ENCODE peak calls at places on chromosomes 16 and 17, in ten cellular contexts. N, D, A, Q, L, Y, O, U, J and P are unnamed samples.

GRCh38 chr17:74631468-74632195 is 8.1 kb upstream of the CD300E start:
- DNase-seq in N (no peak), D (no peak), A (peak), Q (no peak), L (no peak), Y (no peak), O (peak), U (no peak), J (no peak), P (no peak)

GRCh38 chr17:2034157-2034556 is 4.2 kb downstream of the DPH1 start:
- DNase-seq in N (no peak), D (no peak), A (no peak), Q (no peak), L (no peak), Y (no peak), O (no peak), U (no peak), J (no peak), P (no peak)

GRCh38 chr17:40552806-40553693 is 12.2 kb downstream of the CCR7 start:
- DNase-seq in N (no peak), D (no peak), A (no peak), Q (no peak), L (no peak), Y (no peak), O (peak), U (no peak), J (no peak), P (no peak)

GRCh38 chr17:17683710-17684365 is 2.6 kb downstream of the RAI1 start:
- DNase-seq in N (no peak), D (no peak), A (no peak), Q (no peak), L (no peak), Y (no peak), O (no peak), U (no peak), J (no peak), P (no peak)

GRCh38 chr17:47686661-47687327 is 7.2 kb upstream of the TBKBP1 start:
- DNase-seq in N (no peak), D (no peak), A (peak), Q (no peak), L (no peak), Y (no peak), O (no peak), U (no peak), J (no peak), P (no peak)

GRCh38 chr16:68760671-68761275 is 23.7 kb downstream of the CDH1 start:
- DNase-seq in N (peak), D (no peak), A (peak), Q (no peak), L (no peak), Y (peak), O (no peak), U (no peak), J (no peak), P (peak)

GRCh38 chr16:50597563-50598255 is 49.5 kb downstream of the NKD1 start:
- DNase-seq in N (no peak), D (no peak), A (no peak), Q (no peak), L (no peak), Y (no peak), O (no peak), U (no peak), J (no peak), P (no peak)

GRCh38 chr16:78227855-78228254 is 128.4 kb downstream of the WWOX start:
- DNase-seq in N (no peak), D (peak), A (no peak), Q (no peak), L (no peak), Y (peak), O (no peak), U (no peak), J (no peak), P (no peak)

GRCh38 chr17:11264183-11264871 is 23.3 kb downstream of the SHISA6 start:
- DNase-seq in N (peak), D (no peak), A (no peak), Q (no peak), L (peak), Y (peak), O (no peak), U (no peak), J (no peak), P (no peak)

DNA sequence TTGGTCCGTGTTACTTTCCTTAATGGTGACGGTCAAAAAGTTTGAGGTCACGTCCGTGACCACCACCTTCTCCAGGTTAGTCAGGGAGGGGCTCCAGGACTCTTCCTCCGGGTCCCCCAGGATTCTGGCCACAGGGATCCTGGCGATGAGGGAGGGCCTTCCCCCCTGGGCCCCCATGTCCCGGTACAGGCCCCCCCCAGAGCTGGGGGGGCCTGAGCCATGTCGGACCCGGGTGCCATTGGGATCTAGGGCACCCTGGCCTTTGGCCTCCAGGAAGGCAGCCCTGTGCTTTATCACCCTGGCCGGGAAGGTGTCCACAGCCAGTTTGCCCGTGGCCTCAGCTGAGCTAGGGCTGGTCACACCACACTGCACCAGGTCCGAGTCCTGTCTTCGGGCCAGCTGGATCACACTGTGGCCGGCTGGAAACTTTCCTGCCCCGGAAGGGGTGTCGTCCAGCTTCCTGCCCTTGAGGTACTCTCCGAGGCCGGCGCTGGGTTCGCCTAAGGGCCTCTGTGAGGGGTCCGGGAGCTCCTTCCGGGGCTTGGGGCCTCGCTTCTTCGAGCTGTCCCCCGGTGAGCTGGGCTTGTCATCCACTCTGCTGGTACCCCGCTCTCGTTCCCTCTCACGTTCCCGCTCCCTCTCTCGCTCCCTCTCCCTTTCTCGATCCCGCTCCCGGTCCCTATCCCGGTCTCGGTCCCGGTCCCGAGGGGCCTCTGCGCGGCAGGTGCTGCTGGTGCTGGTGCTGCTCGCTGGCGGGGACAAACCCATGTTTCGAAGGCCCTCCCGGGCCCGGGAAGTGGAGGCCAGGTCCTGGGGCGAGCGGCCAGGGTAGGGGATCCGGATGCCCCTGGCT is 2.0 kb downstream of the CBX8 start:
- DNase-seq in N (no peak), D (no peak), A (no peak), Q (no peak), L (no peak), Y (no peak), O (no peak), U (no peak), J (no peak), P (no peak)
- H3K4me3 ChIP-seq in N (no peak), D (no peak), A (no peak), Q (no peak), L (peak), Y (no peak), O (no peak), U (no peak), J (peak), P (no peak)

DNA sequence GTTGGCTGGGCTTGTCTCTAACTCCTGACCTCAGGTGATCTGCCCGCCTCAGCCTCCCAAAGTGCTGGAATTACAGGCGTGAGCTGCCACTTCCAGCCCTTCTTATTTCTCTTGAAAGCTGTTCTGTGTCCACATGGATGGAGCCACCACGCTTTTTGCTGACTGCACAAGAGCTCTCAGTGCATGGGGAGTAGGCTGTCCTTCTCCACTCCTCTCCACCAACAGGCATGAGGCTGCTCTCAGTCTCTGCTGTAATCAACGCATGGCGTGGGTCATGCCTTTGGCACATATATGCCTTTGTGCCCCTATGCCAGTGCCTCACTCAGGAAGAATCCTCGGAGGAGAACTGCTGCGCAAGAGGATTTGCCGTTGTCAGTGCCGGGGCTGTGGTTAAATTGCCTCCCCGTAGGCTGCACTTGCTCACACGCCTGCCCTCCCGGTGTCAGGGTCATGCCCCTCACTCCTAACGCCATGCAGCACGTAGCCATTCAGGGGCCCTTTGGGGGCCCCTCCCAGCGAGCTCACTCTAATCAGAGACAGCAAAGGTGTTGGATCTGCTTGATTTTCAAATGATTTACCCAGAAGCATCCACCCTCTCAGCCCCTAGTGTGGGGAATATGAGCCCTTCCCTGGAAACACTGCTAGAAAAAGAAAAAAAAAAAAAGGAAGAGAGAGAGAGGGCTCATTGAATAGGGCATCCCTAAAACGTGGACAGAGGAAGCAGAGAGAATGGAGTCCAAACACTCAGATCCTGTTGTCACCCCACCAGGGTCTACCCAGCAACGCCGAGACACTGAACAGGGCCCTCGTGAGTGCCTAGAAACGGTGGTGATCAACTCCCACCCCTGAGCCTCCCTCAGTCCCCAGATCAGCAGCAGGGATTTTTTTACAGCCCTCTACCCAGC is 47.5 kb upstream of the ZCCHC14 start:
- DNase-seq in N (no peak), D (no peak), A (peak), Q (no peak), L (no peak), Y (no peak), O (no peak), U (peak), J (no peak), P (no peak)
- H3K4me3 ChIP-seq in N (no peak), D (no peak), A (no peak), Q (no peak), L (no peak), Y (no peak), O (peak), U (peak), J (no peak), P (no peak)

GRCh38 chr17:60087882-60088669 is 9.4 kb upstream of the HEATR6 start:
- DNase-seq in N (peak), D (peak), A (peak), Q (no peak), L (no peak), Y (peak), O (no peak), U (no peak), J (no peak), P (no peak)
- H3K4me3 ChIP-seq in N (peak), D (no peak), A (peak), Q (no peak), L (no peak), Y (no peak), O (no peak), U (no peak), J (no peak), P (no peak)

DNA sequence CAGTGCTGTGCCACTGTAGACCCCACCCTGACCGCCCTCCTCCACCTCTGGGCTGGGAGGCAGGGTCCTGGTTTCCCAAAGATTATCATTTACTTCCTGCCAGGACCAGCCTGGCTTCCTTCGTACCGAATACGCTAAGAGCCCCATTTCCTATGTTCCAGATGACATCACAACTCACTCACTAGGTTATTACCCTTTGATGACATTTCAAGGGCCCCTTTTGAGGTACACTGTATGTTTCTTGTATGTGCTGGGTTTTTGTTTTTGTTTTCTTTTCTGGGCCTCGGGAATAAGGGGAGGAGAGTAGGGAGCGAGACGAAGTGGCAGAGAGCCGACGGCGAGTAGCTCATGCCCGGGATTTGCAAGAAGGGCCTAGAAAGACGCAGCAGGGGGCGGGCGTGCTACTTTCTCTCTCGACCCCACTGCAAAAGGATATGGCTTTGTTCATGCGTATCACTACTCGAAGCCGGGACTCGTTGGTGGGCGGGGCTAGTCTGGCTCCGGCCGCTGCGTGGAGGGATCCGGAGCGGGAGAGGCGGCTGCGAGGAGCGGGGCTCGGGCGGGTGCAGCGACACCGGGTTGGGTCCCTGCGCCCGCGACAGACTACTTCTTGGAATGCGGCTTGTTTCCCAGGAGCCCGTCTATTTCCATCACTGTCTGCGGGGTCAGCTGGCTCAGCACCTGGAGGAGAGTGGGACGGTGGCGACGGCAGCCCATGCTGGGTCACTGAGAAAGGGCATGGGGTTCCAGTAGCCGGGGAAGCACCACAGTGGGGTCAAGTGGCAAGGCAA is 6.6 kb upstream of the RNF227 start:
- DNase-seq in N (peak), D (no peak), A (peak), Q (peak), L (no peak), Y (no peak), O (peak), U (peak), J (no peak), P (peak)
- H3K4me3 ChIP-seq in N (no peak), D (no peak), A (peak), Q (peak), L (no peak), Y (no peak), O (peak), U (peak), J (peak), P (no peak)

GRCh38 chr17:58341861-58342475 is 10.0 kb downstream of the SUPT4H1 start:
- DNase-seq in N (no peak), D (no peak), A (no peak), Q (no peak), L (no peak), Y (no peak), O (no peak), U (no peak), J (no peak), P (no peak)

GRCh38 chr17:58344791-58345157 is 7.2 kb downstream of the SUPT4H1 start:
- DNase-seq in N (no peak), D (no peak), A (no peak), Q (no peak), L (no peak), Y (no peak), O (no peak), U (no peak), J (no peak), P (no peak)

GRCh38 chr17:58345500-58345899 is 6.5 kb downstream of the SUPT4H1 start:
- DNase-seq in N (no peak), D (no peak), A (no peak), Q (no peak), L (no peak), Y (no peak), O (no peak), U (no peak), J (no peak), P (no peak)

GRCh38 chr17:58343131-58343530 is 8.9 kb downstream of the SUPT4H1 start:
- DNase-seq in N (no peak), D (no peak), A (no peak), Q (no peak), L (no peak), Y (no peak), O (no peak), U (no peak), J (no peak), P (no peak)

DNA sequence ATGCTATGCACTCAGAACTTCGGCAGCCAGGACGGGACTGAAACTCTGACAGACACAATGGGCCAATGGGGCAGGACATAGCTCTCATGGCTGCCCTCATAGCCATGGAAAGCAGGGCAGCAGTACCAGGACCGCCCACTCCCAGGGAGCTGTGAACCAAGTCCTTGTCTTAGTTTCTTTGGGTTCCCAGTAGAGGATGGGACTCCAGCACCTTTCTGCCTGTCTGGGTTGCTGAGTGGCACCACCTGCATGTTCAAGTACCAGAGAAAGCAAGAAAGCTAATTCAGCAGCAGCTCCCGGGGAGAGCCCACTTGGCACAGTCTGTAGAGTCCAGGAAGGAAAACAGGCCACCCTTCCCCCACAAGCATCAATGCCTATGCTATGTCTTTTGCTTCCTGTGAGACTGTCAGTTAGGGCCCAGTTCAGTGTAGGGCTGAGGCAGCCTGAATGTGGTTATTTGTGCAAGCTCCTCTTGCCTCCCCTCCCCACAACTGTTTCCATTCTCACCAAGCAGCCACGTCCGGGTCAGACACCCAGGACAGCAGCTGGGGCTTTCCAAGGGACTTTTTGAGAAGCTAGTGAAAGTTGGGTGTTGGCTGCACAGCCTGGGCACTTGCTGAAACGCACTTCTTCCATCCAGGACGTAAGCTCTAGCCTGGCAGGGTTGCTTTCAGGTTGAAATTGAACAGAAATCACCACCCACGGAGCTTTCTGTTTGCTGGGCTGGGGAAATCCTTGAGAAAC is 7.8 kb downstream of the SUPT4H1 start:
- DNase-seq in N (no peak), D (no peak), A (peak), Q (no peak), L (no peak), Y (no peak), O (no peak), U (no peak), J (no peak), P (peak)
- H3K4me3 ChIP-seq in N (no peak), D (no peak), A (no peak), Q (no peak), L (no peak), Y (no peak), O (no peak), U (no peak), J (no peak), P (peak)

DNA sequence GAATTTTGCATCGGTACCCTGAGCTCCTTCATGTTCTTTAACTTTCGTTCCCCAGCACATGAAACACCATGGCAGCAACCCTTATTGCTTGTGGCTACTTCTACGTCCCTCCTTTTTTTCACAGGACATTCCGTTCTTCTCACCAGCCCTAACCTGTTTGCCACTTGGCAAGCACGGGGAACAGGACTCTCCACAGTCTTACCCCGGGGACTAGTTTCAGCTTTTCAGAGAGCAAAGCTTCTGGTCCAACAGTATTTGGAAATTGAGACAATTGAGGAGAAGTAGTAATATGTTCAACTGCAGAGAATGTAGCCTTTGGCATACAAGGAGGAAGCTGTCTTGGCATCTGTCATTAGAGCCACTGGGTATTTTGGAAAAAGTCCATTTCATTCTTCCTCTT is 65.7 kb downstream of the MAP2K6 start:
- DNase-seq in N (no peak), D (no peak), A (no peak), Q (no peak), L (no peak), Y (no peak), O (peak), U (no peak), J (no peak), P (no peak)
- H3K4me3 ChIP-seq in N (no peak), D (no peak), A (no peak), Q (no peak), L (no peak), Y (no peak), O (no peak), U (no peak), J (no peak), P (no peak)